ENCODE peak calls at places on chromosomes 11 and 22, in eight cellular contexts. One of them, this sample, is unnamed.

GRCh38 chr22:49084203-49084602 is 743.5 kb downstream of the BRD1 start:
- DNase-seq in prostate gland: no peak
- DNase-seq in right lobe of liver: no peak
- DNase-seq in body of pancreas: no peak
- DNase-seq in CD4-positive, alpha-beta T cell: no peak
- DNase-seq in endodermal cell: no peak
- DNase-seq in ovary: no peak
- DNase-seq in left ventricle myocardium inferior: no peak
- DNase-seq in this sample: no peak

GRCh38 chr11:117827521-117828511 is 3.3 kb upstream of the FXYD2 start:
- DNase-seq in body of pancreas: peak
- DNase-seq in CD4-positive, alpha-beta T cell: no peak
- DNase-seq in left ventricle myocardium inferior: no peak
- DNase-seq in prostate gland: no peak
- DNase-seq in ovary: no peak
- DNase-seq in right lobe of liver: no peak
- DNase-seq in endodermal cell: peak
- DNase-seq in this sample: no peak

GRCh38 chr11:68099474-68100405 is 21.4 kb downstream of the CHKA start:
- DNase-seq in body of pancreas: peak
- DNase-seq in ovary: peak
- DNase-seq in endodermal cell: peak
- DNase-seq in right lobe of liver: peak
- DNase-seq in CD4-positive, alpha-beta T cell: peak
- DNase-seq in left ventricle myocardium inferior: no peak
- DNase-seq in prostate gland: peak
- DNase-seq in this sample: no peak

GRCh38 chr11:128291043-128291442 is 296.3 kb downstream of the ETS1 start:
- DNase-seq in prostate gland: no peak
- DNase-seq in right lobe of liver: no peak
- DNase-seq in endodermal cell: no peak
- DNase-seq in body of pancreas: no peak
- DNase-seq in left ventricle myocardium inferior: no peak
- DNase-seq in CD4-positive, alpha-beta T cell: no peak
- DNase-seq in ovary: no peak
- DNase-seq in this sample: no peak

GRCh38 chr11:27312110-27312509 is 50.9 kb downstream of the CCDC34 start:
- DNase-seq in left ventricle myocardium inferior: no peak
- DNase-seq in endodermal cell: no peak
- DNase-seq in body of pancreas: no peak
- DNase-seq in ovary: no peak
- DNase-seq in right lobe of liver: no peak
- DNase-seq in prostate gland: no peak
- DNase-seq in CD4-positive, alpha-beta T cell: no peak
- DNase-seq in this sample: no peak

GRCh38 chr11:69636870-69637600 is 3.9 kb upstream of the CCND1 start:
- DNase-seq in body of pancreas: no peak
- DNase-seq in endodermal cell: peak
- DNase-seq in left ventricle myocardium inferior: no peak
- DNase-seq in ovary: no peak
- DNase-seq in right lobe of liver: no peak
- DNase-seq in CD4-positive, alpha-beta T cell: no peak
- DNase-seq in prostate gland: no peak
- DNase-seq in this sample: no peak

GRCh38 chr11:7688238-7688826 is 15.0 kb upstream of the CYB5R2 start:
- DNase-seq in left ventricle myocardium inferior: no peak
- DNase-seq in ovary: no peak
- DNase-seq in right lobe of liver: no peak
- DNase-seq in body of pancreas: no peak
- DNase-seq in prostate gland: no peak
- DNase-seq in CD4-positive, alpha-beta T cell: no peak
- DNase-seq in endodermal cell: no peak
- DNase-seq in this sample: no peak

GRCh38 chr11:44305643-44306468 is 4.1 kb downstream of the ALX4 start:
- DNase-seq in ovary: no peak
- DNase-seq in right lobe of liver: peak
- DNase-seq in endodermal cell: peak
- DNase-seq in left ventricle myocardium inferior: no peak
- DNase-seq in prostate gland: no peak
- DNase-seq in body of pancreas: no peak
- DNase-seq in CD4-positive, alpha-beta T cell: no peak
- DNase-seq in this sample: no peak

GRCh38 chr11:120547871-120548681 is 36.5 kb downstream of the GRIK4 start:
- DNase-seq in prostate gland: peak
- DNase-seq in ovary: peak
- DNase-seq in left ventricle myocardium inferior: peak
- DNase-seq in CD4-positive, alpha-beta T cell: no peak
- DNase-seq in endodermal cell: no peak
- DNase-seq in body of pancreas: peak
- DNase-seq in right lobe of liver: peak
- DNase-seq in this sample: peak

GRCh38 chr11:91314521-91314920 is 910.1 kb upstream of the FAT3 start:
- DNase-seq in body of pancreas: no peak
- DNase-seq in prostate gland: no peak
- DNase-seq in right lobe of liver: no peak
- DNase-seq in CD4-positive, alpha-beta T cell: no peak
- DNase-seq in endodermal cell: no peak
- DNase-seq in ovary: no peak
- DNase-seq in left ventricle myocardium inferior: no peak
- DNase-seq in this sample: no peak

GRCh38 chr11:76684470-76684869 is 13.9 kb upstream of the LRRC32 start:
- DNase-seq in body of pancreas: no peak
- DNase-seq in prostate gland: no peak
- DNase-seq in right lobe of liver: no peak
- DNase-seq in CD4-positive, alpha-beta T cell: no peak
- DNase-seq in endodermal cell: no peak
- DNase-seq in left ventricle myocardium inferior: no peak
- DNase-seq in ovary: no peak
- DNase-seq in this sample: no peak

GRCh38 chr11:16363709-16364108 is 7.4 kb upstream of the SOX6 start:
- DNase-seq in CD4-positive, alpha-beta T cell: no peak
- DNase-seq in body of pancreas: no peak
- DNase-seq in right lobe of liver: no peak
- DNase-seq in left ventricle myocardium inferior: no peak
- DNase-seq in endodermal cell: no peak
- DNase-seq in ovary: no peak
- DNase-seq in prostate gland: no peak
- DNase-seq in this sample: no peak

GRCh38 chr22:20239951-20240773 is 28.0 kb downstream of the RTN4R start:
- DNase-seq in left ventricle myocardium inferior: peak
- DNase-seq in endodermal cell: no peak
- DNase-seq in body of pancreas: no peak
- DNase-seq in CD4-positive, alpha-beta T cell: no peak
- DNase-seq in ovary: peak
- DNase-seq in right lobe of liver: no peak
- DNase-seq in prostate gland: no peak
- DNase-seq in this sample: no peak

GRCh38 chr22:46088541-46089311 is 61.6 kb upstream of the PPARA start:
- DNase-seq in prostate gland: no peak
- DNase-seq in endodermal cell: no peak
- DNase-seq in body of pancreas: peak
- DNase-seq in left ventricle myocardium inferior: peak
- DNase-seq in ovary: peak
- DNase-seq in right lobe of liver: peak
- DNase-seq in CD4-positive, alpha-beta T cell: no peak
- DNase-seq in this sample: peak

GRCh38 chr11:28038775-28039174 is 69.2 kb downstream of the KIF18A start:
- DNase-seq in left ventricle myocardium inferior: no peak
- DNase-seq in ovary: no peak
- DNase-seq in right lobe of liver: no peak
- DNase-seq in prostate gland: no peak
- DNase-seq in body of pancreas: no peak
- DNase-seq in endodermal cell: no peak
- DNase-seq in CD4-positive, alpha-beta T cell: no peak
- DNase-seq in this sample: no peak

GRCh38 chr11:79291948-79292347 is 148.9 kb downstream of the TENM4 start:
- DNase-seq in CD4-positive, alpha-beta T cell: no peak
- DNase-seq in endodermal cell: no peak
- DNase-seq in ovary: no peak
- DNase-seq in left ventricle myocardium inferior: no peak
- DNase-seq in prostate gland: no peak
- DNase-seq in body of pancreas: no peak
- DNase-seq in right lobe of liver: no peak
- DNase-seq in this sample: no peak

GRCh38 chr22:21713428-21714058 is 22.1 kb downstream of the YPEL1 start:
- DNase-seq in prostate gland: no peak
- DNase-seq in body of pancreas: no peak
- DNase-seq in right lobe of liver: no peak
- DNase-seq in CD4-positive, alpha-beta T cell: no peak
- DNase-seq in left ventricle myocardium inferior: no peak
- DNase-seq in endodermal cell: no peak
- DNase-seq in ovary: no peak
- DNase-seq in this sample: no peak
- H3K27ac ChIP-seq in prostate gland: no peak
- H3K27ac ChIP-seq in body of pancreas: peak
- H3K27ac ChIP-seq in right lobe of liver: no peak
- H3K27ac ChIP-seq in CD4-positive, alpha-beta T cell: no peak
- H3K27ac ChIP-seq in left ventricle myocardium inferior: no peak
- H3K27ac ChIP-seq in endodermal cell: no peak
- H3K27ac ChIP-seq in ovary: no peak
- H3K27ac ChIP-seq in this sample: peak

GRCh38 chr22:30178180-30179126 is 68.1 kb downstream of the LIF start:
- DNase-seq in left ventricle myocardium inferior: no peak
- DNase-seq in right lobe of liver: no peak
- DNase-seq in body of pancreas: peak
- DNase-seq in CD4-positive, alpha-beta T cell: no peak
- DNase-seq in endodermal cell: no peak
- DNase-seq in prostate gland: no peak
- DNase-seq in ovary: no peak
- DNase-seq in this sample: no peak
- TF ChIP-seq CTCF in left ventricle myocardium inferior: no peak
- TF ChIP-seq CTCF in right lobe of liver: no peak
- TF ChIP-seq CTCF in body of pancreas: no peak
- TF ChIP-seq CTCF in CD4-positive, alpha-beta T cell: no peak
- TF ChIP-seq CTCF in endodermal cell: peak
- TF ChIP-seq CTCF in prostate gland: no peak
- TF ChIP-seq CTCF in ovary: no peak
- TF ChIP-seq CTCF in this sample: no peak

DNA sequence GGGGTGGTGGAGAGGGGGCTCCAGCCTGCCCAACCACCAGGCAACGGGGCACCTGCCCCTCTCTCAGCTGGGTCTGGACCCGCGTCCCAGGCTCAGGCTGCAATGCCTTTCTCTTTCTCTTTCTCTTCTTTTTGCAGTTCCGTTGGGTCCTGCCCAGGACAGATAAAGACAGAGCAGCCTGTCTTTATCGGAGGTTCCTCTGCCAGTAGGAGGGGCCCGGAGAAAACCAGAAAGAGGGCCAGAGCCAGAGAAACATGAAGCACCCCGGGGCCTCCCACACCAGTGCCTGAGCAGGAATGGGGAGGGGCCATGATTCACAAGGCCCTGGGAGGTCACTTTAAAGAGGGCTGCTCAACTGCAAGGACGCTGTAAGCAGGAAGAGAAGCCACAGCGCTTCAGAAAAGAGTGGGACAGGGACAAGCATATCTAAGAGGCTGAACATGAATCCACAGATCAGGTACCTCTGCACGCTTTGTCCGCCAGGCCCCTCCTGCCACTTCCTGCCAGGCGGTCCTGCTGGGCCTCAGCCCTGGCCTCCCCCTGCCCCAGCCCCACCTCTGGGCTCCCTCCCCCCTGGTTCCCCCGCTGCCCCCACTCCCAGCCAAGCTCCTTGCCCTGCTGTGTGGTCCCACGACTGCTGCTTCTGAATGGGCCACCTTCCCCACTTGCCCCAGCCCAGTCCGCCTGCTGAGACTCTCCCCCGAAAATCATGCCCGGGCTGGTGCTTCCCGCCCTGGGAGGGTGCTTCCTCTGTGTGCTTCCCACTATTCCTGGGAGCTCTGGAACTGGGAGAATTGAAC is at the start of gene APOBEC3C:
- DNase-seq in prostate gland: peak
- DNase-seq in CD4-positive, alpha-beta T cell: peak
- DNase-seq in left ventricle myocardium inferior: peak
- DNase-seq in endodermal cell: peak
- DNase-seq in ovary: peak
- DNase-seq in right lobe of liver: peak
- DNase-seq in body of pancreas: peak
- DNase-seq in this sample: peak
- H3K27ac ChIP-seq in prostate gland: peak
- H3K27ac ChIP-seq in CD4-positive, alpha-beta T cell: peak
- H3K27ac ChIP-seq in left ventricle myocardium inferior: peak
- H3K27ac ChIP-seq in endodermal cell: no peak
- H3K27ac ChIP-seq in ovary: peak
- H3K27ac ChIP-seq in right lobe of liver: peak
- H3K27ac ChIP-seq in body of pancreas: peak
- H3K27ac ChIP-seq in this sample: no peak

GRCh38 chr11:47980907-47981621 is 705 bp downstream of the PTPRJ start:
- DNase-seq in ovary: peak
- DNase-seq in CD4-positive, alpha-beta T cell: no peak
- DNase-seq in left ventricle myocardium inferior: peak
- DNase-seq in body of pancreas: peak
- DNase-seq in endodermal cell: peak
- DNase-seq in right lobe of liver: peak
- DNase-seq in prostate gland: no peak
- DNase-seq in this sample: peak
- TF ChIP-seq CTCF in ovary: no peak
- TF ChIP-seq CTCF in CD4-positive, alpha-beta T cell: peak
- TF ChIP-seq CTCF in left ventricle myocardium inferior: peak
- TF ChIP-seq CTCF in body of pancreas: peak
- TF ChIP-seq CTCF in endodermal cell: peak
- TF ChIP-seq CTCF in right lobe of liver: peak
- TF ChIP-seq CTCF in prostate gland: no peak
- TF ChIP-seq CTCF in this sample: peak

This sample was measured in psoas muscle.